ENCODE peak calls at places on chromosomes 2 and 18, in four cellular contexts. W, I, V and C are unnamed samples.

GRCh38 chr2:126700073-126700581 is 44.2 kb downstream of the GYPC start:
- DNase-seq in I (no peak), W (no peak), V (peak), C (no peak)

GRCh38 chr2:188852752-188853151 is 121.4 kb upstream of the COL3A1 start:
- DNase-seq in W (no peak), I (no peak), V (peak), C (no peak)

GRCh38 chr2:215828528-215829184 is 184.7 kb downstream of the MREG start:
- DNase-seq in V (peak), W (no peak), I (peak), C (peak)

GRCh38 chr2:210964141-210964764 is 407.9 kb downstream of the CPS1 start:
- DNase-seq in W (no peak), V (no peak), I (no peak), C (no peak)

GRCh38 chr18:26164571-26164970 is 30.9 kb downstream of the PSMA8 start:
- DNase-seq in I (no peak), W (no peak), V (no peak), C (no peak)

GRCh38 chr2:230054079-230054478 is 14.6 kb downstream of the SLC16A14 start:
- DNase-seq in W (no peak), V (peak), I (no peak), C (peak)

GRCh38 chr2:223500690-223501089 is 101.5 kb downstream of the SCG2 start:
- DNase-seq in V (no peak), W (no peak), I (no peak), C (no peak)

GRCh38 chr2:31270136-31270535 is 36.2 kb downstream of the EHD3 start:
- DNase-seq in W (no peak), V (peak), I (no peak), C (no peak)

GRCh38 chr18:69689081-69689759 is 258.5 kb downstream of the CD226 start:
- DNase-seq in V (peak), I (no peak), W (no peak), C (no peak)

GRCh38 chr2:172398444-172398843 is 28.9 kb upstream of the ITGA6 start:
- DNase-seq in W (no peak), V (no peak), I (no peak), C (no peak)

GRCh38 chr2:36438454-36438977 is 82.9 kb downstream of the CRIM1 start:
- DNase-seq in W (no peak), V (peak), I (no peak), C (no peak)

GRCh38 chr2:36800381-36800780 is 103.9 kb downstream of the VIT start:
- DNase-seq in V (no peak), W (no peak), I (no peak), C (no peak)

GRCh38 chr2:26575836-26576564 is 65.2 kb downstream of the CIB4 start:
- DNase-seq in W (peak), I (no peak), V (no peak), C (no peak)

GRCh38 chr2:44579136-44579836 is 217.5 kb downstream of the CAMKMT start:
- DNase-seq in W (no peak), I (no peak), V (peak), C (no peak)

GRCh38 chr2:6452702-6453481 is 412.8 kb downstream of the CMPK2 start:
- DNase-seq in W (no peak), I (no peak), V (peak), C (no peak)

GRCh38 chr2:137173514-137173913 is 408.2 kb downstream of the THSD7B start:
- DNase-seq in V (peak), W (no peak), I (peak), C (peak)

GRCh38 chr2:8123464-8123863 is 558.4 kb upstream of the ID2 start:
- DNase-seq in W (no peak), I (no peak), V (no peak), C (no peak)

GRCh38 chr2:64554117-64554516 is 30.0 kb downstream of the AFTPH start:
- DNase-seq in I (no peak), V (no peak), W (no peak), C (no peak)

GRCh38 chr2:239767016-239767905 is 257.9 kb downstream of the NDUFA10 start:
- DNase-seq in I (no peak), V (no peak), W (no peak), C (no peak)

GRCh38 chr18:63440219-63440618 is 17.9 kb upstream of the VPS4B start:
- DNase-seq in I (no peak), W (no peak), V (peak), C (no peak)

GRCh38 chr2:20282916-20283592 is 58.1 kb upstream of the SDC1 start:
- DNase-seq in W (peak), I (no peak), V (peak), C (no peak)

GRCh38 chr18:57057890-57058289 is 89.0 kb upstream of the BOD1L2 start:
- DNase-seq in W (no peak), I (no peak), V (no peak), C (no peak)

GRCh38 chr18:46867471-46868170 is 49.7 kb downstream of the PIAS2 start:
- DNase-seq in I (no peak), V (peak), W (no peak), C (no peak)

GRCh38 chr2:102238039-102238756 is 51.4 kb downstream of the IL1RL2 start:
- DNase-seq in W (no peak), I (no peak), V (no peak), C (no peak)

GRCh38 chr2:46268196-46268595 is 29.0 kb upstream of the EPAS1 start:
- DNase-seq in W (no peak), V (peak), I (no peak), C (no peak)

GRCh38 chr2:98615481-98615880 is 7.1 kb downstream of the UNC50 start:
- DNase-seq in W (no peak), I (no peak), V (no peak), C (no peak)

GRCh38 chr2:29799628-29800027 is 121.8 kb downstream of the ALK start:
- DNase-seq in I (no peak), W (no peak), V (no peak), C (no peak)